ENCODE peak calls at places on chromosome 13, in five cellular contexts. One of them, this sample, is unnamed.

GRCh38 chr13:110251227-110251791 is 55.6 kb downstream of the COL4A1 start:
- DNase-seq in body of pancreas: peak
- DNase-seq in Peyer's patch: no peak
- DNase-seq in thyroid gland: no peak
- DNase-seq in uterus: no peak
- DNase-seq in this sample: peak

GRCh38 chr13:44899967-44900366 is 89.3 kb downstream of the NUFIP1 start:
- DNase-seq in body of pancreas: no peak
- DNase-seq in Peyer's patch: no peak
- DNase-seq in thyroid gland: no peak
- DNase-seq in uterus: no peak
- DNase-seq in this sample: no peak

GRCh38 chr13:90448466-90449037 is 898.9 kb upstream of the MIR17HG start:
- DNase-seq in body of pancreas: no peak
- DNase-seq in Peyer's patch: no peak
- DNase-seq in thyroid gland: no peak
- DNase-seq in uterus: no peak
- DNase-seq in this sample: no peak

GRCh38 chr13:40060318-40061007 is 405.0 kb downstream of the COG6 start:
- DNase-seq in body of pancreas: peak
- DNase-seq in Peyer's patch: no peak
- DNase-seq in thyroid gland: peak
- DNase-seq in uterus: peak
- DNase-seq in this sample: peak

GRCh38 chr13:112452380-112453206 is 76.4 kb downstream of the SPACA7 start:
- DNase-seq in body of pancreas: no peak
- DNase-seq in Peyer's patch: no peak
- DNase-seq in thyroid gland: no peak
- DNase-seq in uterus: no peak
- DNase-seq in this sample: no peak

GRCh38 chr13:110706570-110707378 is 858 bp upstream of the CARS2 start:
- DNase-seq in body of pancreas: no peak
- DNase-seq in Peyer's patch: no peak
- DNase-seq in thyroid gland: no peak
- DNase-seq in uterus: no peak
- DNase-seq in this sample: no peak

GRCh38 chr13:50592412-50593145 is 250.9 kb downstream of the DLEU7 start:
- DNase-seq in body of pancreas: no peak
- DNase-seq in Peyer's patch: no peak
- DNase-seq in thyroid gland: no peak
- DNase-seq in uterus: no peak
- DNase-seq in this sample: no peak

GRCh38 chr13:46679369-46680180 is 117.4 kb downstream of the ESD start:
- DNase-seq in body of pancreas: no peak
- DNase-seq in Peyer's patch: peak
- DNase-seq in thyroid gland: no peak
- DNase-seq in uterus: peak
- DNase-seq in this sample: no peak

GRCh38 chr13:100808848-100809247 is 134.3 kb upstream of the TMTC4 start:
- DNase-seq in body of pancreas: no peak
- DNase-seq in Peyer's patch: no peak
- DNase-seq in thyroid gland: no peak
- DNase-seq in uterus: no peak
- DNase-seq in this sample: no peak

GRCh38 chr13:27775943-27776342 is 16.3 kb upstream of the GSX1 start:
- DNase-seq in body of pancreas: no peak
- DNase-seq in Peyer's patch: no peak
- DNase-seq in thyroid gland: no peak
- DNase-seq in uterus: no peak
- DNase-seq in this sample: no peak

GRCh38 chr13:42970824-42971669 is 21.0 kb downstream of the EPSTI1 start:
- DNase-seq in body of pancreas: no peak
- DNase-seq in Peyer's patch: peak
- DNase-seq in thyroid gland: peak
- DNase-seq in uterus: no peak
- DNase-seq in this sample: no peak

GRCh38 chr13:83496501-83496900 is 385.8 kb downstream of the SLITRK1 start:
- DNase-seq in body of pancreas: no peak
- DNase-seq in Peyer's patch: no peak
- DNase-seq in thyroid gland: no peak
- DNase-seq in uterus: no peak
- DNase-seq in this sample: no peak

GRCh38 chr13:65309906-65310305 is 1920.2 kb downstream of the PCDH9 start:
- DNase-seq in body of pancreas: no peak
- DNase-seq in Peyer's patch: no peak
- DNase-seq in thyroid gland: no peak
- DNase-seq in uterus: no peak
- DNase-seq in this sample: no peak

GRCh38 chr13:51687928-51688714 is 103.9 kb downstream of the WDFY2 start:
- DNase-seq in body of pancreas: no peak
- DNase-seq in Peyer's patch: no peak
- DNase-seq in thyroid gland: no peak
- DNase-seq in uterus: no peak
- DNase-seq in this sample: no peak

GRCh38 chr13:107347641-107348369 is 779.9 kb upstream of the ARGLU1 start:
- DNase-seq in body of pancreas: no peak
- DNase-seq in Peyer's patch: no peak
- DNase-seq in thyroid gland: no peak
- DNase-seq in uterus: no peak
- DNase-seq in this sample: no peak

GRCh38 chr13:36685912-36686311 is 12.1 kb downstream of the SERTM1 start:
- DNase-seq in body of pancreas: no peak
- DNase-seq in Peyer's patch: no peak
- DNase-seq in thyroid gland: no peak
- DNase-seq in uterus: peak
- DNase-seq in this sample: no peak

GRCh38 chr13:44651724-44652123 is 75.6 kb upstream of the TSC22D1 start:
- DNase-seq in body of pancreas: no peak
- DNase-seq in Peyer's patch: no peak
- DNase-seq in thyroid gland: no peak
- DNase-seq in uterus: no peak
- DNase-seq in this sample: no peak

GRCh38 chr13:51502206-51502651 is 49.4 kb upstream of the INTS6 start:
- DNase-seq in body of pancreas: no peak
- DNase-seq in Peyer's patch: no peak
- DNase-seq in thyroid gland: no peak
- DNase-seq in uterus: no peak
- DNase-seq in this sample: no peak

GRCh38 chr13:110138700-110139036 is 168.3 kb downstream of the COL4A1 start:
- DNase-seq in body of pancreas: no peak
- DNase-seq in Peyer's patch: no peak
- DNase-seq in thyroid gland: no peak
- DNase-seq in uterus: no peak
- DNase-seq in this sample: no peak

GRCh38 chr13:110360598-110360997 is 53.5 kb downstream of the COL4A2 start:
- DNase-seq in body of pancreas: no peak
- DNase-seq in Peyer's patch: no peak
- DNase-seq in thyroid gland: no peak
- DNase-seq in uterus: no peak
- DNase-seq in this sample: no peak

GRCh38 chr13:108895220-108895704 is 265.9 kb downstream of the MYO16 start:
- DNase-seq in body of pancreas: no peak
- DNase-seq in Peyer's patch: no peak
- DNase-seq in thyroid gland: no peak
- DNase-seq in uterus: no peak
- DNase-seq in this sample: no peak

GRCh38 chr13:81487151-81487550 is 1146.2 kb upstream of the SPRY2 start:
- DNase-seq in body of pancreas: peak
- DNase-seq in Peyer's patch: no peak
- DNase-seq in thyroid gland: no peak
- DNase-seq in uterus: no peak
- DNase-seq in this sample: no peak

GRCh38 chr13:111492958-111493357 is 172.5 kb downstream of the TEX29 start:
- DNase-seq in body of pancreas: no peak
- DNase-seq in Peyer's patch: no peak
- DNase-seq in thyroid gland: no peak
- DNase-seq in uterus: no peak
- DNase-seq in this sample: no peak

GRCh38 chr13:110306960-110307696 is at the start of the genes COL4A1 and COL4A2:
- DNase-seq in body of pancreas: peak
- DNase-seq in Peyer's patch: no peak
- DNase-seq in thyroid gland: peak
- DNase-seq in uterus: peak
- DNase-seq in this sample: peak

GRCh38 chr13:38577048-38577447 is 109.8 kb upstream of the FREM2 start:
- DNase-seq in body of pancreas: no peak
- DNase-seq in Peyer's patch: no peak
- DNase-seq in thyroid gland: peak
- DNase-seq in uterus: no peak
- DNase-seq in this sample: no peak

GRCh38 chr13:20503088-20504083 is 22.3 kb downstream of the CRYL1 start:
- DNase-seq in body of pancreas: no peak
- DNase-seq in Peyer's patch: no peak
- DNase-seq in thyroid gland: no peak
- DNase-seq in uterus: no peak
- DNase-seq in this sample: no peak

GRCh38 chr13:50261502-50261901 is 246.3 kb downstream of the KCNRG start:
- DNase-seq in body of pancreas: no peak
- DNase-seq in Peyer's patch: no peak
- DNase-seq in thyroid gland: no peak
- DNase-seq in uterus: no peak
- DNase-seq in this sample: no peak

GRCh38 chr13:57630661-57631606 is 610 bp upstream of the PCDH17 start:
- DNase-seq in body of pancreas: peak
- DNase-seq in Peyer's patch: no peak
- DNase-seq in thyroid gland: peak
- DNase-seq in uterus: no peak
- DNase-seq in this sample: no peak

GRCh38 chr13:74978596-74978995 is 503.4 kb downstream of the TBC1D4 start:
- DNase-seq in body of pancreas: no peak
- DNase-seq in Peyer's patch: no peak
- DNase-seq in thyroid gland: no peak
- DNase-seq in uterus: no peak
- DNase-seq in this sample: no peak

GRCh38 chr13:44759723-44760360 is 183.7 kb upstream of the TSC22D1 start:
- DNase-seq in body of pancreas: peak
- DNase-seq in Peyer's patch: no peak
- DNase-seq in thyroid gland: peak
- DNase-seq in uterus: no peak
- DNase-seq in this sample: no peak

GRCh38 chr13:23505007-23505406 is 65.2 kb upstream of the TNFRSF19 start:
- DNase-seq in body of pancreas: no peak
- DNase-seq in Peyer's patch: no peak
- DNase-seq in thyroid gland: no peak
- DNase-seq in uterus: no peak
- DNase-seq in this sample: no peak
- TF ChIP-seq POLR2A in body of pancreas: no peak
- TF ChIP-seq POLR2A in Peyer's patch: no peak
- TF ChIP-seq POLR2A in thyroid gland: no peak
- TF ChIP-seq POLR2A in uterus: no peak
- TF ChIP-seq POLR2A in this sample: no peak

GRCh38 chr13:99277629-99278028 is 19.4 kb upstream of the GPR18 start:
- DNase-seq in body of pancreas: no peak
- DNase-seq in Peyer's patch: no peak
- DNase-seq in thyroid gland: no peak
- DNase-seq in uterus: no peak
- DNase-seq in this sample: no peak

GRCh38 chr13:99280166-99280565 is 22.0 kb upstream of the GPR18 start:
- DNase-seq in body of pancreas: no peak
- DNase-seq in Peyer's patch: no peak
- DNase-seq in thyroid gland: no peak
- DNase-seq in uterus: no peak
- DNase-seq in this sample: peak

GRCh38 chr13:99276706-99277105 is 18.5 kb upstream of the GPR18 start:
- DNase-seq in body of pancreas: no peak
- DNase-seq in Peyer's patch: no peak
- DNase-seq in thyroid gland: no peak
- DNase-seq in uterus: no peak
- DNase-seq in this sample: no peak

GRCh38 chr13:99278199-99278598 is 20.0 kb upstream of the GPR18 start:
- DNase-seq in body of pancreas: no peak
- DNase-seq in Peyer's patch: no peak
- DNase-seq in thyroid gland: no peak
- DNase-seq in uterus: no peak
- DNase-seq in this sample: no peak

GRCh38 chr13:99278843-99279242 is 20.7 kb upstream of the GPR18 start:
- DNase-seq in body of pancreas: no peak
- DNase-seq in Peyer's patch: no peak
- DNase-seq in thyroid gland: no peak
- DNase-seq in uterus: no peak
- DNase-seq in this sample: no peak
- H3K4me3 ChIP-seq in body of pancreas: no peak
- H3K4me3 ChIP-seq in Peyer's patch: no peak
- H3K4me3 ChIP-seq in thyroid gland: no peak
- H3K4me3 ChIP-seq in uterus: no peak
- H3K4me3 ChIP-seq in this sample: no peak

GRCh38 chr13:24921881-24922280 is 157.9 kb downstream of the RNF17 start:
- DNase-seq in body of pancreas: no peak
- DNase-seq in Peyer's patch: no peak
- DNase-seq in thyroid gland: no peak
- DNase-seq in uterus: no peak
- DNase-seq in this sample: no peak

GRCh38 chr13:24925318-24926231 is 161.6 kb downstream of the RNF17 start:
- DNase-seq in body of pancreas: no peak
- DNase-seq in Peyer's patch: no peak
- DNase-seq in thyroid gland: no peak
- DNase-seq in uterus: no peak
- DNase-seq in this sample: no peak

GRCh38 chr13:24923305-24923640 is 159.3 kb downstream of the RNF17 start:
- DNase-seq in body of pancreas: no peak
- DNase-seq in Peyer's patch: no peak
- DNase-seq in thyroid gland: no peak
- DNase-seq in uterus: no peak
- DNase-seq in this sample: no peak

GRCh38 chr13:24921003-24921402 is 157.0 kb downstream of the RNF17 start:
- DNase-seq in body of pancreas: no peak
- DNase-seq in Peyer's patch: no peak
- DNase-seq in thyroid gland: no peak
- DNase-seq in uterus: no peak
- DNase-seq in this sample: no peak

GRCh38 chr13:24922390-24923304 is 158.7 kb downstream of the RNF17 start:
- DNase-seq in body of pancreas: peak
- DNase-seq in Peyer's patch: peak
- DNase-seq in thyroid gland: peak
- DNase-seq in uterus: peak
- DNase-seq in this sample: peak
- TF ChIP-seq CTCF in body of pancreas: no peak
- TF ChIP-seq CTCF in Peyer's patch: no peak
- TF ChIP-seq CTCF in thyroid gland: peak
- TF ChIP-seq CTCF in uterus: peak
- TF ChIP-seq CTCF in this sample: no peak

GRCh38 chr13:97241761-97242160 is 19.6 kb downstream of the MBNL2 start:
- DNase-seq in body of pancreas: no peak
- DNase-seq in Peyer's patch: no peak
- DNase-seq in thyroid gland: no peak
- DNase-seq in uterus: no peak
- DNase-seq in this sample: no peak

GRCh38 chr13:97242755-97243497 is 20.8 kb downstream of the MBNL2 start:
- DNase-seq in body of pancreas: no peak
- DNase-seq in Peyer's patch: no peak
- DNase-seq in thyroid gland: no peak
- DNase-seq in uterus: no peak
- DNase-seq in this sample: no peak

GRCh38 chr13:97239306-97239705 is 17.2 kb downstream of the MBNL2 start:
- DNase-seq in body of pancreas: no peak
- DNase-seq in Peyer's patch: no peak
- DNase-seq in thyroid gland: no peak
- DNase-seq in uterus: no peak
- DNase-seq in this sample: no peak

GRCh38 chr13:97239943-97240788 is 18.0 kb downstream of the MBNL2 start:
- DNase-seq in body of pancreas: no peak
- DNase-seq in Peyer's patch: no peak
- DNase-seq in thyroid gland: no peak
- DNase-seq in uterus: no peak
- DNase-seq in this sample: no peak

GRCh38 chr13:97240789-97241734 is 18.9 kb downstream of the MBNL2 start:
- DNase-seq in body of pancreas: no peak
- DNase-seq in Peyer's patch: no peak
- DNase-seq in thyroid gland: no peak
- DNase-seq in uterus: no peak
- DNase-seq in this sample: no peak
- TF ChIP-seq POLR2A in body of pancreas: no peak
- TF ChIP-seq POLR2A in Peyer's patch: no peak
- TF ChIP-seq POLR2A in thyroid gland: no peak
- TF ChIP-seq POLR2A in uterus: no peak
- TF ChIP-seq POLR2A in this sample: no peak